ENCODE peak calls at places on chromosomes 5 and 9, in five cellular contexts. T is NCI-H774, Q is HFF-Myc, Z is neural crest cell, B is HT1080. P is an unnamed sample.

GRCh38 chr5:135107986-135108385 is 74.0 kb upstream of the PITX1 start:
- DNase-seq in T (no peak), Q (no peak), Z (no peak), B (no peak), P (no peak)

GRCh38 chr5:42586625-42587024 is 163.4 kb downstream of the GHR start:
- DNase-seq in T (no peak), Q (no peak), Z (no peak), B (no peak), P (peak; percentile 44)

GRCh38 chr5:98772415-98773213 is 849 bp upstream of the RGMB start:
- DNase-seq in T (peak; percentile 91), Q (no peak), Z (peak; percentile 59), B (no peak), P (peak; percentile 83)

GRCh38 chr5:105817416-105817815 is 1853.3 kb downstream of the EFNA5 start:
- DNase-seq in T (no peak), Q (no peak), Z (no peak), B (no peak), P (no peak)

GRCh38 chr5:89313044-89313443 is 430.1 kb upstream of the MEF2C start:
- DNase-seq in T (no peak), Q (peak; percentile 37), Z (no peak), B (peak; percentile 97), P (no peak)

GRCh38 chr5:61817472-61818326 is 485.6 kb downstream of the ZSWIM6 start:
- DNase-seq in T (no peak), Q (no peak), Z (peak; percentile 40), B (peak; percentile 39), P (peak; percentile 36)

GRCh38 chr5:78293856-78294249 is 645 bp downstream of the AP3B1 start:
- DNase-seq in T (no peak), Q (no peak), Z (no peak), B (peak; percentile 11), P (no peak)

GRCh38 chr5:87121315-87122170 is 146.1 kb upstream of the RASA1 start:
- DNase-seq in T (no peak), Q (peak; percentile 68), Z (no peak), B (peak; percentile 95), P (no peak)

GRCh38 chr9:93132287-93132927 is 1.6 kb downstream of the NINJ1 start:
- DNase-seq in T (no peak), Q (no peak), Z (no peak), B (no peak), P (peak; percentile 75)

GRCh38 chr9:137972988-137973470 is 95.4 kb downstream of the CACNA1B start:
- DNase-seq in T (no peak), Q (no peak), Z (no peak), B (no peak), P (no peak)

GRCh38 chr9:21402387-21403247 is 6.3 kb upstream of the IFNA8 start:
- DNase-seq in T (no peak), Q (no peak), Z (peak; percentile 33), B (no peak), P (no peak)

GRCh38 chr9:92463989-92464388 is 18.3 kb downstream of the ASPN start:
- DNase-seq in T (no peak), Q (peak; percentile 85), Z (no peak), B (peak; percentile 76), P (no peak)

GRCh38 chr9:4855861-4856260 is 63.1 kb downstream of the RCL1 start:
- DNase-seq in T (no peak), Q (peak; percentile 57), Z (no peak), B (no peak), P (no peak)